ENCODE peak calls at places on chromosomes 11 and 22, in six cellular contexts. M is CD8-positive, alpha-beta memory T cell; F is suprapubic skin; U is BE2C; Z is CD4-positive, alpha-beta memory T cell; R is IMR-90. Y is an unnamed sample.

GRCh38 chr11:79414644-79415317 is 26.0 kb downstream of the TENM4 start:
- DNase-seq in U (no peak), R (peak; percentile 81), M (no peak), Z (no peak), F (no peak), Y (peak; percentile 79)

GRCh38 chr11:95230054-95231034 is 658 bp downstream of the SESN3 start:
- DNase-seq in R (no peak), F (peak; percentile 82), U (peak; percentile 52), Z (peak; percentile 15), M (peak; percentile 33), Y (peak; percentile 26)

GRCh38 chr11:14308114-14308896 is 50.7 kb downstream of the RRAS2 start:
- DNase-seq in F (no peak), R (peak; percentile 58), M (peak; percentile 18), U (no peak), Z (peak; percentile 20), Y (peak; percentile 60)

GRCh38 chr11:1297576-1298473 is 11.6 kb downstream of the TOLLIP start:
- DNase-seq in Z (no peak), U (no peak), F (peak; percentile 68), R (no peak), M (no peak), Y (no peak)

GRCh38 chr11:94602430-94603372 is 35.5 kb downstream of the PIWIL4 start:
- DNase-seq in R (peak; percentile 86), U (no peak), M (no peak), Z (no peak), F (no peak), Y (peak; percentile 85)

GRCh38 chr11:69383946-69384547 is 90.1 kb downstream of the MYEOV start:
- DNase-seq in Z (no peak), U (no peak), R (no peak), F (peak; percentile 41), M (no peak), Y (no peak)

GRCh38 chr11:57566035-57566504 is 1.4 kb downstream of the UBE2L6 start:
- DNase-seq in R (peak; percentile 63), Z (peak; percentile 38), F (no peak), M (peak; percentile 52), U (no peak), Y (peak; percentile 15)

GRCh38 chr22:40685406-40685805 is 6.1 kb downstream of the MCHR1 start:
- DNase-seq in M (peak; percentile 32), F (no peak), Z (no peak), R (no peak), U (no peak), Y (no peak)

GRCh38 chr11:64851831-64852337 is 7.4 kb upstream of the CDC42BPG start:
- DNase-seq in F (no peak), U (no peak), R (no peak), Z (no peak), M (peak; percentile 29), Y (no peak)

GRCh38 chr22:20993304-20994127 is 8.4 kb downstream of the THAP7 start:
- DNase-seq in Z (no peak), M (no peak), U (no peak), F (no peak), R (no peak), Y (no peak)

GRCh38 chr11:20057055-20057943 is 103.0 kb downstream of the DBX1 start:
- DNase-seq in M (no peak), Z (no peak), F (no peak), R (peak; percentile 65), U (no peak), Y (peak; percentile 83)

GRCh38 chr11:87463486-87464102 is 425.9 kb downstream of the TMEM135 start:
- DNase-seq in R (peak; percentile 36), Z (no peak), M (no peak), U (no peak), F (no peak), Y (peak; percentile 68)

GRCh38 chr11:72584293-72584921 is 89.8 kb downstream of the PDE2A start:
- DNase-seq in F (no peak), M (peak; percentile 43), U (no peak), Z (peak; percentile 48), R (peak; percentile 18), Y (peak; percentile 29)

GRCh38 chr11:61545921-61546320 is 35.0 kb downstream of the SYT7 start:
- DNase-seq in Z (no peak), M (no peak), U (no peak), R (no peak), F (no peak), Y (no peak)

GRCh38 chr11:94959179-94959578 is 14.2 kb downstream of the CWC15 start:
- DNase-seq in Z (no peak), R (no peak), U (no peak), M (no peak), F (no peak), Y (no peak)

GRCh38 chr11:68340003-68340767 is 27.8 kb downstream of the LRP5 start:
- DNase-seq in Z (peak; percentile 40), U (no peak), M (no peak), R (no peak), F (no peak), Y (no peak)

GRCh38 chr11:126139541-126140091 is 71.8 kb downstream of the RPUSD4 start:
- DNase-seq in U (no peak), R (peak; percentile 53), Z (no peak), M (no peak), F (no peak), Y (no peak)

GRCh38 chr22:44870021-44870420 is 117.6 kb downstream of the ARHGAP8 start:
- DNase-seq in U (peak; percentile 54), Z (no peak), F (no peak), M (no peak), R (peak; percentile 49), Y (peak; percentile 75)
- H3K27me3 ChIP-seq in U (no peaks in the 10 kb centered on the region), Z (no peaks in the 10 kb centered on the region), F (no peaks in the 10 kb centered on the region), M (no peaks in the 10 kb centered on the region), R (no peaks in the 10 kb centered on the region), Y (no peaks in the 10 kb centered on the region)

GRCh38 chr11:30244255-30244654 is 13.4 kb downstream of the FSHB start:
- DNase-seq in F (no peak), R (peak; percentile 58), Z (no peak), M (no peak), U (no peak), Y (peak; percentile 79)

DNA sequence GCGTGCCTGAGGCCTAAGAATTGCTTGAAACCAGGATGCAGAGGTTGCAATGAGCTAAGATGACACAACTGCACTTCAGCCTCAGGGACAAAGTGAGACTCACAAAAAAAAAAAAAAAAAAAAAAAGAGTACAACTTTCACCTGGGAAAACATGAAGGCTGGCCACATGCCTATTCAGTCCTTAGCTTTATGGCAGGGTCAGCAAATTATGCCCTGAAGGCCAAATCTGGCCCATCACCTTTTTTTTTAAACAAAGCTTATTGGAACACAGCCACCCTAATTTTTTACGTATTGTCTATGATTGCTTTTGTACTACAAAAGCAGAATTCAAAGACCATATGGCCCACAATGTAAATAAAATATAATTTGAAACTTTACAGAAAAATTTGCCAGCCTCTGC is 8.2 kb downstream of the FSHB start:
- DNase-seq in F (no peak), U (no peak), R (no peak), Z (no peak), M (no peak), Y (no peak)
- H3K27me3 ChIP-seq in F (no peaks in the 10 kb centered on the region), U (no peaks in the 10 kb centered on the region), R (no peaks in the 10 kb centered on the region), Z (no peaks in the 10 kb centered on the region), M (no peaks in the 10 kb centered on the region), Y (no peaks in the 10 kb centered on the region)

GRCh38 chr22:45930324-45930723 is 46.6 kb downstream of the WNT7B start:
- DNase-seq in R (no peak), M (no peak), F (no peak), U (peak; percentile 82), Z (no peak), Y (no peak)
- H3K27me3 ChIP-seq in R (no peaks in the 10 kb centered on the region), M (no peaks in the 10 kb centered on the region), F (peaks cover 40% of the 10 kb centered on the region), U (no peaks in the 10 kb centered on the region), Z (no peaks in the 10 kb centered on the region), Y (no peaks in the 10 kb centered on the region)

GRCh38 chr11:3344775-3345174 is 34.2 kb downstream of the ZNF195 start:
- DNase-seq in U (no peak), Z (no peak), M (no peak), F (no peak), R (no peak), Y (no peak)

GRCh38 chr11:3341298-3341697 is 37.6 kb downstream of the ZNF195 start:
- DNase-seq in F (no peak), M (peak; percentile 43), R (no peak), U (peak; percentile 65), Z (peak; percentile 51), Y (peak; percentile 20)

GRCh38 chr11:3338569-3339565 is 40.1 kb downstream of the ZNF195 start:
- DNase-seq in U (no peak), F (no peak), Z (no peak), M (no peak), R (no peak), Y (no peak)

GRCh38 chr11:3344327-3344726 is 34.6 kb downstream of the ZNF195 start:
- DNase-seq in Z (no peak), F (no peak), R (no peak), U (no peak), M (no peak), Y (no peak)

DNA sequence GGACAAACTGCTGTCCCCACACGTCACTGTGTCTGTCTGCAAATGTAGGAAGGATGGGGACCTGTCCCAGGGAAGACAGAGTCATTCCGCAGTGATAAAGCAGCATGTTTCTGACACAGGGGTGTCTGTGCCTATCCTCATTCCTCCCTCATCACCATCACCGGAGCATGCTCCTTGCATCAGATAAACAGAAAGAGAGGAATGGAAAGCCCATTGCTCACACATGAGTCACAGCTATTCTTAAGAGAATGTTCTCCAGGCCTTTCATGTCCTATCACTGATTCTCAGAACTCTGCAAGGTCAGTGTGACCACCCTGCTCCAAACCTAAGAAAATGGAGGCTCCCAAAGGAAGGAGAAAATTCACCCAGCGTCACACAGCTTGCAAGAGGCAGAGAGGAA is 38.9 kb downstream of the ZNF195 start:
- DNase-seq in U (no peak), R (peak; percentile 85), M (no peak), F (no peak), Z (no peak), Y (peak; percentile 71)
- H3K27me3 ChIP-seq in U (no peaks in the 10 kb centered on the region), R (no peaks in the 10 kb centered on the region), M (peaks cover 16% of the 10 kb centered on the region), F (peaks cover 16% of the 10 kb centered on the region), Z (no peaks in the 10 kb centered on the region), Y (no peaks in the 10 kb centered on the region)

GRCh38 chr22:26953380-26953807 is 296.0 kb downstream of the MIAT start:
- DNase-seq in Z (no peak), R (no peak), F (no peak), U (peak; percentile 29), M (no peak), Y (no peak)

GRCh38 chr22:26958378-26958777 is 301.0 kb downstream of the MIAT start:
- DNase-seq in Z (no peak), F (no peak), M (no peak), R (no peak), U (no peak), Y (no peak)

GRCh38 chr22:26956346-26956745 is 299.0 kb downstream of the MIAT start:
- DNase-seq in M (no peak), Z (no peak), U (peak; percentile 17), R (no peak), F (no peak), Y (no peak)

GRCh38 chr22:26952654-26953379 is 295.4 kb downstream of the MIAT start:
- DNase-seq in Z (no peak), F (no peak), U (peak; percentile 37), R (no peak), M (no peak), Y (no peak)

GRCh38 chr22:26957176-26957575 is 299.8 kb downstream of the MIAT start:
- DNase-seq in M (no peak), Z (no peak), U (no peak), R (no peak), F (no peak), Y (no peak)
- H3K27me3 ChIP-seq in M (peaks cover 3% of the 10 kb centered on the region), Z (no peaks in the 10 kb centered on the region), U (no peaks in the 10 kb centered on the region), R (peaks cover 41% of the 10 kb centered on the region), F (peaks cover 11% of the 10 kb centered on the region), Y (peaks cover 12% of the 10 kb centered on the region)

GRCh38 chr11:2482199-2482598 is 37.4 kb downstream of the KCNQ1 start:
- DNase-seq in F (no peak), R (no peak), Z (no peak), U (no peak), M (no peak), Y (no peak)
- H3K27me3 ChIP-seq in F (peaks cover 37% of the 10 kb centered on the region), R (peaks cover 26% of the 10 kb centered on the region), Z (no peaks in the 10 kb centered on the region), U (no peaks in the 10 kb centered on the region), M (no peaks in the 10 kb centered on the region), Y (no peaks in the 10 kb centered on the region)